ENCODE peak calls at places on chromosomes 2 and 18, in five cellular contexts. H is uterus, T is transverse colon, R is HCT116, Y is erythroblast. U is an unnamed sample.

GRCh38 chr2:49426991-49427390 is 272.7 kb upstream of the FSHR start:
- DNase-seq in H (no peak), T (no peak), R (no peak), Y (no peak), U (no peak)

GRCh38 chr2:6824962-6825361 is 40.7 kb downstream of the CMPK2 start:
- DNase-seq in H (peak; percentile 48), T (no peak), R (no peak), Y (no peak), U (no peak)

GRCh38 chr18:37482433-37482832 is 83.2 kb downstream of the CELF4 start:
- DNase-seq in H (no peak), T (no peak), R (no peak), Y (no peak), U (no peak)

GRCh38 chr2:134337617-134338016 is 83.7 kb downstream of the MGAT5 start:
- DNase-seq in H (no peak), T (no peak), R (no peak), Y (no peak), U (no peak)

GRCh38 chr2:40304340-40304739 is 147.6 kb downstream of the SLC8A1 start:
- DNase-seq in H (no peak), T (no peak), R (no peak), Y (no peak), U (no peak)

GRCh38 chr18:68177807-68178702 is 536.9 kb downstream of the TMX3 start:
- DNase-seq in H (no peak), T (no peak), R (no peak), Y (no peak), U (no peak)

GRCh38 chr2:126482582-126483464 is 173.1 kb upstream of the GYPC start:
- DNase-seq in H (no peak), T (no peak), R (no peak), Y (peak; percentile 11), U (no peak)

GRCh38 chr2:239432174-239432573 is 31.4 kb upstream of the HDAC4 start:
- DNase-seq in H (no peak), T (no peak), R (no peak), Y (no peak), U (no peak)

GRCh38 chr2:32559136-32559535 is 68.7 kb upstream of the TTC27 start:
- DNase-seq in H (peak; percentile 23), T (no peak), R (no peak), Y (peak; percentile 62), U (no peak)

GRCh38 chr2:240499309-240500301 is 58.2 kb downstream of the ANKMY1 start:
- DNase-seq in H (peak; percentile 11), T (no peak), R (no peak), Y (no peak), U (no peak)

GRCh38 chr2:196607073-196607472 is 32.4 kb upstream of the CCDC150 start:
- DNase-seq in H (no peak), T (no peak), R (no peak), Y (peak; percentile 16), U (no peak)

GRCh38 chr2:170465241-170465640 is 249.9 kb upstream of the SP5 start:
- DNase-seq in H (no peak), T (no peak), R (no peak), Y (no peak), U (no peak)

GRCh38 chr2:122100371-122101150 is 345.1 kb downstream of the TSN start:
- DNase-seq in H (no peak), T (no peak), R (no peak), Y (no peak), U (no peak)

GRCh38 chr2:5946210-5947118 is 254.3 kb downstream of the SOX11 start:
- DNase-seq in H (no peak), T (no peak), R (no peak), Y (no peak), U (no peak)

GRCh38 chr2:60365556-60365955 is 187.9 kb downstream of the BCL11A start:
- DNase-seq in H (no peak), T (no peak), R (no peak), Y (no peak), U (no peak)

GRCh38 chr18:25053484-25053883 is 298.5 kb downstream of the ZNF521 start:
- DNase-seq in H (no peak), T (no peak), R (no peak), Y (no peak), U (no peak)

GRCh38 chr2:126655500-126656310 is at the start of gene GYPC:
- DNase-seq in H (peak; percentile 74), T (peak; percentile 55), R (no peak), Y (peak; percentile 89), U (no peak)

GRCh38 chr18:49055787-49056186 is 105.0 kb upstream of the SMAD7 start:
- DNase-seq in H (peak; percentile 41), T (peak; percentile 69), R (no peak), Y (peak; percentile 18), U (peak; percentile 57)

GRCh38 chr2:197322143-197322542 is 11.6 kb upstream of the ANKRD44 start:
- DNase-seq in H (no peak), T (no peak), R (no peak), Y (no peak), U (no peak)

GRCh38 chr2:1307670-1308069 is 105.6 kb upstream of the TPO start:
- DNase-seq in H (no peak), T (no peak), R (no peak), Y (no peak), U (no peak)

GRCh38 chr2:240572141-240573031 is 4.1 kb downstream of the RNPEPL1 start:
- DNase-seq in H (no peak), T (no peak), R (no peak), Y (no peak), U (no peak)

GRCh38 chr2:119255760-119256573 is 32.3 kb downstream of the STEAP3 start:
- DNase-seq in H (no peak), T (no peak), R (peak; percentile 54), Y (no peak), U (peak; percentile 69)

GRCh38 chr2:111169268-111169667 is 48.6 kb downstream of the BCL2L11 start:
- DNase-seq in H (no peak), T (no peak), R (no peak), Y (peak; percentile 58), U (no peak)

GRCh38 chr18:48365965-48366364 is 43.2 kb downstream of the ZBTB7C start:
- DNase-seq in H (no peak), T (no peak), R (no peak), Y (no peak), U (no peak)

GRCh38 chr18:68455229-68455603 is 259.7 kb downstream of the TMX3 start:
- DNase-seq in H (no peak), T (no peak), R (no peak), Y (no peak), U (no peak)

GRCh38 chr18:6557470-6558245 is 142.9 kb upstream of the L3MBTL4 start:
- DNase-seq in H (peak; percentile 41), T (no peak), R (no peak), Y (no peak), U (no peak)

GRCh38 chr18:76410660-76411417 is 84.2 kb downstream of the ZNF516 start:
- DNase-seq in H (no peak), T (no peak), R (no peak), Y (no peak), U (no peak)

GRCh38 chr2:136137982-136138381 is 20.0 kb upstream of the CXCR4 start:
- DNase-seq in H (no peak), T (no peak), R (no peak), Y (no peak), U (no peak)

GRCh38 chr2:240567872-240568677 is at the start of gene RNPEPL1:
- DNase-seq in H (peak; percentile 42), T (peak; percentile 62), R (no peak), Y (peak; percentile 89), U (no peak)

GRCh38 chr2:19936203-19936602 is 34.4 kb upstream of the TTC32 start:
- DNase-seq in H (no peak), T (no peak), R (no peak), Y (no peak), U (no peak)

GRCh38 chr2:19929226-19929625 is 27.4 kb upstream of the TTC32 start:
- DNase-seq in H (no peak), T (no peak), R (no peak), Y (peak; percentile 32), U (no peak)

GRCh38 chr2:19933351-19933981 is 31.7 kb upstream of the TTC32 start:
- DNase-seq in H (no peak), T (no peak), R (no peak), Y (no peak), U (peak; percentile 2)

GRCh38 chr2:19936979-19937378 is 35.2 kb upstream of the TTC32 start:
- DNase-seq in H (no peak), T (no peak), R (no peak), Y (peak; percentile 45), U (no peak)

GRCh38 chr2:19932928-19933327 is 31.1 kb upstream of the TTC32 start:
- DNase-seq in H (no peak), T (no peak), R (no peak), Y (no peak), U (no peak)
- TF ChIP-seq POLR2A in H (no peak), T (no peak), R (no peak), Y (no peak), U (no peak)

GRCh38 chr2:145548479-145548878 is 1028.6 kb upstream of the ZEB2 start:
- DNase-seq in H (no peak), T (no peak), R (no peak), Y (no peak), U (no peak)

GRCh38 chr2:145543856-145544255 is 1023.9 kb upstream of the ZEB2 start:
- DNase-seq in H (no peak), T (no peak), R (no peak), Y (no peak), U (no peak)

GRCh38 chr2:145543155-145543554 is 1023.2 kb upstream of the ZEB2 start:
- DNase-seq in H (no peak), T (no peak), R (no peak), Y (no peak), U (no peak)

GRCh38 chr2:145547620-145548019 is 1027.7 kb upstream of the ZEB2 start:
- DNase-seq in H (no peak), T (no peak), R (no peak), Y (no peak), U (no peak)

GRCh38 chr2:145546091-145546490 is 1026.2 kb upstream of the ZEB2 start:
- DNase-seq in H (no peak), T (no peak), R (peak; percentile 16), Y (peak; percentile 1), U (no peak)
- TF ChIP-seq POLR2A in H (no peak), T (no peak), R (no peak), Y (no peak), U (no peak)

GRCh38 chr2:25722224-25722623 is 48.8 kb upstream of the DTNB start:
- DNase-seq in H (no peak), T (no peak), R (no peak), Y (no peak), U (no peak)
- TF ChIP-seq POLR2A in H (no peak), T (no peak), R (no peak), Y (no peak), U (no peak)

DNA sequence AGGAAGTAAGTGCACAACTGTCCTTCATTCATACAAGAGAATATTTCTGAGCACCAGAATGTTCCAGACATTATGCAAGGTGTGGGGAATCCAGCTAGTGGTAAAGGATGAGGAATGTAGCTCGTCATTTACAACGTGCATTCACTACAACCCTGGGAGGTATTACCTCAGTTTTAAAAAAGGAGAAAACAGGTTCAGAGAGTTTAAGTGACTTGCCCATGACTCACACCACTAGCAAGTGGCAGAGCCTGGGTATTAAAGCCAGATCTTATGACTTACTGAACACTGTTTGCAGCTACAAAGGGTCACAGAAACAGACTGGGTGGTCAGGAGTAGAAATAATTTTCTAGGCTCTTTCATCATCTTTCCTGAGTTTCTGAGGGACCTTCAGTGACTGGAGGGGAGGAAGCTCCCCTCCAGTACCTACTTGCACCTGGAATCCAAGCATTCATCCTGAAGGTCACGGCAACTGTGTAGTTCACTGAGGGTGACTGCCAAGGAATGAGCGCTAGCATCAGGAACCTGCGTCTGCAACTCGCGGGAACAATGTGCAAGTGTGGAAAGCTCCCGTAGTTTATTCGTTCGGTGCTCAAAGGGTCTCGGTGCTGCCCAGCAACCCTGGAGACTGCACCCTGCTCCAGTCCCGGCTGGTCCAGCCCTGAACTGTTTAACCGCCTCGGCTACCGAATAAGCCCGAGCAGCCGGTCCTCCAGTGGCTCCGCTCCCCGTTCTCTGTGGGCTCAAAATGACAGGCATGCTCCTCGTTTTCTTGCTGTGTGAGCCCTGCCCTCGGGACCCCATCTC is 647 bp downstream of the CCDC121 start:
- DNase-seq in H (no peak), T (no peak), R (peak; percentile 18), Y (peak; percentile 44), U (no peak)
- TF ChIP-seq POLR2A in H (no peak), T (no peak), R (no peak), Y (no peak), U (no peak)